ENCODE peak calls at places on chromosomes 4 and X, in ten cellular contexts. One of them, this sample, is unnamed.
A peak's percentile ranks its signal among the peaks of the same experiment; 100 is the strongest.

GRCh38 chr4:2648159-2648814 is 107.8 kb downstream of the TNIP2 start:
- DNase-seq in cardiac muscle cell: no peak
- DNase-seq in astrocyte of the spinal cord: no peak
- DNase-seq in H7: no peak
- DNase-seq in activated T-cell treated with anti-CD3 and anti-CD28 coated beads for 1 hour: no peak
- DNase-seq in A549: no peak
- DNase-seq in GM19239: no peak
- DNase-seq in ureter: no peak
- DNase-seq in adipocyte: no peak
- DNase-seq in suprapubic skin: no peak
- DNase-seq in this sample: no peak

GRCh38 chrX:153941331-153942252 is 2.9 kb downstream of the RENBP start:
- DNase-seq in cardiac muscle cell: no peak
- DNase-seq in astrocyte of the spinal cord: no peak
- DNase-seq in H7: peak; percentile 86
- DNase-seq in activated T-cell treated with anti-CD3 and anti-CD28 coated beads for 1 hour: no peak
- DNase-seq in A549: no peak
- DNase-seq in GM19239: no peak
- DNase-seq in ureter: no peak
- DNase-seq in adipocyte: no peak
- DNase-seq in suprapubic skin: no peak
- DNase-seq in this sample: no peak

GRCh38 chrX:47854474-47854873 is 17.8 kb downstream of the ZNF81 start:
- DNase-seq in cardiac muscle cell: peak; percentile 50
- DNase-seq in astrocyte of the spinal cord: peak; percentile 5
- DNase-seq in H7: no peak
- DNase-seq in activated T-cell treated with anti-CD3 and anti-CD28 coated beads for 1 hour: no peak
- DNase-seq in A549: no peak
- DNase-seq in GM19239: no peak
- DNase-seq in ureter: no peak
- DNase-seq in adipocyte: peak; percentile 16
- DNase-seq in suprapubic skin: no peak
- DNase-seq in this sample: no peak

GRCh38 chr4:38958453-38958852 is 73.8 kb downstream of the TMEM156 start:
- DNase-seq in cardiac muscle cell: peak; percentile 44
- DNase-seq in astrocyte of the spinal cord: peak; percentile 58
- DNase-seq in H7: no peak
- DNase-seq in activated T-cell treated with anti-CD3 and anti-CD28 coated beads for 1 hour: no peak
- DNase-seq in A549: no peak
- DNase-seq in GM19239: no peak
- DNase-seq in ureter: no peak
- DNase-seq in adipocyte: peak; percentile 30
- DNase-seq in suprapubic skin: no peak
- DNase-seq in this sample: no peak

GRCh38 chrX:118498351-118498750 is 2.7 kb downstream of the DOCK11 start:
- DNase-seq in cardiac muscle cell: no peak
- DNase-seq in astrocyte of the spinal cord: no peak
- DNase-seq in H7: no peak
- DNase-seq in activated T-cell treated with anti-CD3 and anti-CD28 coated beads for 1 hour: no peak
- DNase-seq in A549: no peak
- DNase-seq in GM19239: no peak
- DNase-seq in ureter: no peak
- DNase-seq in adipocyte: no peak
- DNase-seq in suprapubic skin: no peak
- DNase-seq in this sample: no peak

GRCh38 chr4:140187316-140187695 is 33.3 kb upstream of the MAML3 start:
- DNase-seq in cardiac muscle cell: no peak
- DNase-seq in astrocyte of the spinal cord: peak; percentile 16
- DNase-seq in H7: no peak
- DNase-seq in activated T-cell treated with anti-CD3 and anti-CD28 coated beads for 1 hour: no peak
- DNase-seq in A549: no peak
- DNase-seq in GM19239: no peak
- DNase-seq in ureter: no peak
- DNase-seq in adipocyte: no peak
- DNase-seq in suprapubic skin: no peak
- DNase-seq in this sample: no peak

GRCh38 chr4:183097251-183098079 is 1.6 kb upstream of the WWC2 start:
- DNase-seq in cardiac muscle cell: peak; percentile 50
- DNase-seq in astrocyte of the spinal cord: peak; percentile 29
- DNase-seq in H7: peak; percentile 75
- DNase-seq in activated T-cell treated with anti-CD3 and anti-CD28 coated beads for 1 hour: peak; percentile 3
- DNase-seq in A549: no peak
- DNase-seq in GM19239: no peak
- DNase-seq in ureter: no peak
- DNase-seq in adipocyte: no peak
- DNase-seq in suprapubic skin: no peak
- DNase-seq in this sample: no peak

GRCh38 chr4:67687639-67688038 is 13.3 kb downstream of the UBA6 start:
- DNase-seq in cardiac muscle cell: peak; percentile 66
- DNase-seq in astrocyte of the spinal cord: peak; percentile 51
- DNase-seq in H7: no peak
- DNase-seq in activated T-cell treated with anti-CD3 and anti-CD28 coated beads for 1 hour: no peak
- DNase-seq in A549: no peak
- DNase-seq in GM19239: no peak
- DNase-seq in ureter: no peak
- DNase-seq in adipocyte: peak; percentile 83
- DNase-seq in suprapubic skin: no peak
- DNase-seq in this sample: no peak

GRCh38 chr4:147019061-147019460 is 73.4 kb upstream of the TTC29 start:
- DNase-seq in cardiac muscle cell: peak; percentile 77
- DNase-seq in astrocyte of the spinal cord: peak; percentile 60
- DNase-seq in H7: no peak
- DNase-seq in activated T-cell treated with anti-CD3 and anti-CD28 coated beads for 1 hour: peak; percentile 35
- DNase-seq in A549: peak; percentile 53
- DNase-seq in GM19239: no peak
- DNase-seq in ureter: peak; percentile 58
- DNase-seq in adipocyte: peak; percentile 81
- DNase-seq in suprapubic skin: no peak
- DNase-seq in this sample: no peak

GRCh38 chr4:99315839-99316238 is 5.4 kb downstream of the ADH1B start:
- DNase-seq in cardiac muscle cell: no peak
- DNase-seq in astrocyte of the spinal cord: no peak
- DNase-seq in H7: no peak
- DNase-seq in activated T-cell treated with anti-CD3 and anti-CD28 coated beads for 1 hour: no peak
- DNase-seq in A549: no peak
- DNase-seq in GM19239: no peak
- DNase-seq in ureter: no peak
- DNase-seq in adipocyte: no peak
- DNase-seq in suprapubic skin: no peak
- DNase-seq in this sample: no peak

GRCh38 chrX:125198546-125198945 is 121.1 kb upstream of the TEX13C start:
- DNase-seq in cardiac muscle cell: no peak
- DNase-seq in astrocyte of the spinal cord: no peak
- DNase-seq in H7: no peak
- DNase-seq in activated T-cell treated with anti-CD3 and anti-CD28 coated beads for 1 hour: no peak
- DNase-seq in A549: no peak
- DNase-seq in GM19239: no peak
- DNase-seq in ureter: no peak
- DNase-seq in adipocyte: no peak
- DNase-seq in suprapubic skin: no peak
- DNase-seq in this sample: no peak

GRCh38 chr4:87498446-87498900 is 30.7 kb downstream of the SPARCL1 start:
- DNase-seq in cardiac muscle cell: no peak
- DNase-seq in astrocyte of the spinal cord: peak; percentile 50
- DNase-seq in H7: no peak
- DNase-seq in activated T-cell treated with anti-CD3 and anti-CD28 coated beads for 1 hour: no peak
- DNase-seq in A549: no peak
- DNase-seq in GM19239: no peak
- DNase-seq in ureter: no peak
- DNase-seq in adipocyte: peak; percentile 74
- DNase-seq in suprapubic skin: no peak
- DNase-seq in this sample: no peak

GRCh38 chr4:169201144-169202124 is 69.3 kb downstream of the SH3RF1 start:
- DNase-seq in cardiac muscle cell: peak; percentile 35
- DNase-seq in astrocyte of the spinal cord: peak; percentile 68
- DNase-seq in H7: no peak
- DNase-seq in activated T-cell treated with anti-CD3 and anti-CD28 coated beads for 1 hour: no peak
- DNase-seq in A549: no peak
- DNase-seq in GM19239: no peak
- DNase-seq in ureter: no peak
- DNase-seq in adipocyte: peak; percentile 63
- DNase-seq in suprapubic skin: no peak
- DNase-seq in this sample: no peak

GRCh38 chr4:24781999-24782745 is 13.2 kb upstream of the SOD3 start:
- DNase-seq in cardiac muscle cell: no peak
- DNase-seq in astrocyte of the spinal cord: no peak
- DNase-seq in H7: no peak
- DNase-seq in activated T-cell treated with anti-CD3 and anti-CD28 coated beads for 1 hour: no peak
- DNase-seq in A549: no peak
- DNase-seq in GM19239: no peak
- DNase-seq in ureter: no peak
- DNase-seq in adipocyte: no peak
- DNase-seq in suprapubic skin: no peak
- DNase-seq in this sample: no peak

GRCh38 chrX:125101971-125102750 is 217.5 kb upstream of the TEX13C start:
- DNase-seq in cardiac muscle cell: no peak
- DNase-seq in astrocyte of the spinal cord: no peak
- DNase-seq in H7: peak; percentile 1
- DNase-seq in activated T-cell treated with anti-CD3 and anti-CD28 coated beads for 1 hour: no peak
- DNase-seq in A549: no peak
- DNase-seq in GM19239: no peak
- DNase-seq in ureter: no peak
- DNase-seq in adipocyte: no peak
- DNase-seq in suprapubic skin: no peak
- DNase-seq in this sample: no peak

GRCh38 chr4:61531188-61531587 is 331.1 kb downstream of the ADGRL3 start:
- DNase-seq in cardiac muscle cell: no peak
- DNase-seq in astrocyte of the spinal cord: no peak
- DNase-seq in H7: no peak
- DNase-seq in activated T-cell treated with anti-CD3 and anti-CD28 coated beads for 1 hour: no peak
- DNase-seq in A549: no peak
- DNase-seq in GM19239: no peak
- DNase-seq in ureter: no peak
- DNase-seq in adipocyte: no peak
- DNase-seq in suprapubic skin: no peak
- DNase-seq in this sample: no peak

This sample was measured in NCI-H2081 treated with DMSO at 0.1 percent for 48 hours.